ENCODE peak calls at places on chromosomes 6 and 20, in seven cellular contexts. One of them, this sample, is unnamed.

GRCh38 chr6:85674604-85675003 is 31.9 kb upstream of the SYNCRIP start:
- DNase-seq in esophagus squamous epithelium: no peak
- DNase-seq in Panc1: no peak
- DNase-seq in brain microvascular endothelial cell: no peak
- DNase-seq in A549: no peak
- DNase-seq in adipocyte: peak; percentile 6
- DNase-seq in mammary epithelial cell: no peak
- DNase-seq in this sample: no peak

GRCh38 chr6:33860706-33861474 is 57.1 kb upstream of the MLN start:
- DNase-seq in esophagus squamous epithelium: no peak
- DNase-seq in Panc1: no peak
- DNase-seq in brain microvascular endothelial cell: no peak
- DNase-seq in A549: no peak
- DNase-seq in adipocyte: peak; percentile 37
- DNase-seq in mammary epithelial cell: no peak
- DNase-seq in this sample: no peak

GRCh38 chr6:161194374-161194773 is 79.5 kb downstream of the AGPAT4 start:
- DNase-seq in esophagus squamous epithelium: no peak
- DNase-seq in Panc1: no peak
- DNase-seq in brain microvascular endothelial cell: no peak
- DNase-seq in A549: no peak
- DNase-seq in adipocyte: no peak
- DNase-seq in mammary epithelial cell: no peak
- DNase-seq in this sample: no peak

GRCh38 chr20:41374568-41374920 is 7.9 kb upstream of the EMILIN3 start:
- DNase-seq in esophagus squamous epithelium: no peak
- DNase-seq in Panc1: no peak
- DNase-seq in brain microvascular endothelial cell: no peak
- DNase-seq in A549: no peak
- DNase-seq in adipocyte: no peak
- DNase-seq in mammary epithelial cell: no peak
- DNase-seq in this sample: no peak

GRCh38 chr6:5763871-5764270 is 242.9 kb downstream of the NRN1 start:
- DNase-seq in esophagus squamous epithelium: no peak
- DNase-seq in Panc1: no peak
- DNase-seq in brain microvascular endothelial cell: no peak
- DNase-seq in A549: no peak
- DNase-seq in adipocyte: no peak
- DNase-seq in mammary epithelial cell: no peak
- DNase-seq in this sample: no peak

GRCh38 chr20:45419188-45420091 is 3.5 kb downstream of the PIGT start:
- DNase-seq in esophagus squamous epithelium: no peak
- DNase-seq in Panc1: peak; percentile 97
- DNase-seq in brain microvascular endothelial cell: peak; percentile 98
- DNase-seq in A549: peak; percentile 90
- DNase-seq in adipocyte: peak; percentile 64
- DNase-seq in mammary epithelial cell: peak; percentile 95
- DNase-seq in this sample: no peak

GRCh38 chr20:45087814-45088213 is 13.1 kb downstream of the KCNS1 start:
- DNase-seq in esophagus squamous epithelium: no peak
- DNase-seq in Panc1: no peak
- DNase-seq in brain microvascular endothelial cell: no peak
- DNase-seq in A549: no peak
- DNase-seq in adipocyte: peak; percentile 72
- DNase-seq in mammary epithelial cell: no peak
- DNase-seq in this sample: no peak

GRCh38 chr6:136323431-136324112 is 33.9 kb upstream of the BCLAF1 start:
- DNase-seq in esophagus squamous epithelium: no peak
- DNase-seq in Panc1: no peak
- DNase-seq in brain microvascular endothelial cell: no peak
- DNase-seq in A549: no peak
- DNase-seq in adipocyte: peak; percentile 9
- DNase-seq in mammary epithelial cell: no peak
- DNase-seq in this sample: peak; percentile 72

GRCh38 chr6:25883536-25883935 is 9.5 kb upstream of the SLC17A3 start:
- DNase-seq in esophagus squamous epithelium: no peak
- DNase-seq in Panc1: no peak
- DNase-seq in brain microvascular endothelial cell: no peak
- DNase-seq in A549: no peak
- DNase-seq in adipocyte: peak; percentile 31
- DNase-seq in mammary epithelial cell: no peak
- DNase-seq in this sample: no peak

GRCh38 chr20:34715384-34715783 is 11.2 kb downstream of the TP53INP2 start:
- DNase-seq in esophagus squamous epithelium: no peak
- DNase-seq in Panc1: no peak
- DNase-seq in brain microvascular endothelial cell: no peak
- DNase-seq in A549: no peak
- DNase-seq in adipocyte: no peak
- DNase-seq in mammary epithelial cell: no peak
- DNase-seq in this sample: no peak

GRCh38 chr6:155142902-155143609 is 120.8 kb upstream of the CLDN20 start:
- DNase-seq in esophagus squamous epithelium: no peak
- DNase-seq in Panc1: no peak
- DNase-seq in brain microvascular endothelial cell: no peak
- DNase-seq in A549: no peak
- DNase-seq in adipocyte: peak; percentile 71
- DNase-seq in mammary epithelial cell: no peak
- DNase-seq in this sample: peak; percentile 23

GRCh38 chr6:32968770-32969684 is 633 bp downstream of the BRD2 start:
- DNase-seq in esophagus squamous epithelium: no peak
- DNase-seq in Panc1: no peak
- DNase-seq in brain microvascular endothelial cell: peak; percentile 72
- DNase-seq in A549: peak; percentile 85
- DNase-seq in adipocyte: peak; percentile 86
- DNase-seq in mammary epithelial cell: peak; percentile 86
- DNase-seq in this sample: peak; percentile 80

GRCh38 chr20:16395366-16395765 is 177.9 kb downstream of the KIF16B start:
- DNase-seq in esophagus squamous epithelium: no peak
- DNase-seq in Panc1: no peak
- DNase-seq in brain microvascular endothelial cell: no peak
- DNase-seq in A549: no peak
- DNase-seq in adipocyte: no peak
- DNase-seq in mammary epithelial cell: no peak
- DNase-seq in this sample: no peak

GRCh38 chr6:42987533-42988451 is 3.4 kb downstream of the PPP2R5D start:
- DNase-seq in esophagus squamous epithelium: no peak
- DNase-seq in Panc1: no peak
- DNase-seq in brain microvascular endothelial cell: no peak
- DNase-seq in A549: no peak
- DNase-seq in adipocyte: peak; percentile 52
- DNase-seq in mammary epithelial cell: no peak
- DNase-seq in this sample: no peak

GRCh38 chr6:33217681-33218080 is 9.4 kb downstream of the RING1 start:
- DNase-seq in esophagus squamous epithelium: no peak
- DNase-seq in Panc1: no peak
- DNase-seq in brain microvascular endothelial cell: no peak
- DNase-seq in A549: no peak
- DNase-seq in adipocyte: no peak
- DNase-seq in mammary epithelial cell: peak; percentile 30
- DNase-seq in this sample: no peak

GRCh38 chr6:18280084-18280483 is 15.8 kb upstream of the DEK start:
- DNase-seq in esophagus squamous epithelium: no peak
- DNase-seq in Panc1: no peak
- DNase-seq in brain microvascular endothelial cell: no peak
- DNase-seq in A549: no peak
- DNase-seq in adipocyte: peak; percentile 88
- DNase-seq in mammary epithelial cell: peak; percentile 4
- DNase-seq in this sample: no peak

GRCh38 chr6:105993769-105994521 is 92.2 kb upstream of the PRDM1 start:
- DNase-seq in esophagus squamous epithelium: no peak
- DNase-seq in Panc1: no peak
- DNase-seq in brain microvascular endothelial cell: no peak
- DNase-seq in A549: no peak
- DNase-seq in adipocyte: peak; percentile 85
- DNase-seq in mammary epithelial cell: no peak
- DNase-seq in this sample: peak; percentile 36
- H3K4me3 ChIP-seq in esophagus squamous epithelium: peak overlapping the region; percentile 64
- H3K4me3 ChIP-seq in Panc1: peak overlapping the region; percentile 60
- H3K4me3 ChIP-seq in brain microvascular endothelial cell: peak overlapping the region; percentile 61
- H3K4me3 ChIP-seq in A549: no peak overlapping the region
- H3K4me3 ChIP-seq in adipocyte: peak overlapping the region; percentile 92
- H3K4me3 ChIP-seq in mammary epithelial cell: peak overlapping the region; percentile 65
- H3K4me3 ChIP-seq in this sample: peak overlapping the region; percentile 35

GRCh38 chr6:30447237-30447636 is 42.1 kb upstream of the HLA-E start:
- DNase-seq in esophagus squamous epithelium: no peak
- DNase-seq in Panc1: no peak
- DNase-seq in brain microvascular endothelial cell: peak; percentile 7
- DNase-seq in A549: peak; percentile 24
- DNase-seq in adipocyte: no peak
- DNase-seq in mammary epithelial cell: no peak
- DNase-seq in this sample: peak; percentile 18

GRCh38 chr6:30446259-30446658 is 43.0 kb upstream of the HLA-E start:
- DNase-seq in esophagus squamous epithelium: no peak
- DNase-seq in Panc1: no peak
- DNase-seq in brain microvascular endothelial cell: no peak
- DNase-seq in A549: no peak
- DNase-seq in adipocyte: no peak
- DNase-seq in mammary epithelial cell: no peak
- DNase-seq in this sample: no peak

GRCh38 chr6:30452736-30453507 is 36.4 kb upstream of the HLA-E start:
- DNase-seq in esophagus squamous epithelium: no peak
- DNase-seq in Panc1: no peak
- DNase-seq in brain microvascular endothelial cell: no peak
- DNase-seq in A549: no peak
- DNase-seq in adipocyte: no peak
- DNase-seq in mammary epithelial cell: no peak
- DNase-seq in this sample: no peak

GRCh38 chr6:30450548-30450907 is 38.8 kb upstream of the HLA-E start:
- DNase-seq in esophagus squamous epithelium: no peak
- DNase-seq in Panc1: no peak
- DNase-seq in brain microvascular endothelial cell: no peak
- DNase-seq in A549: no peak
- DNase-seq in adipocyte: no peak
- DNase-seq in mammary epithelial cell: no peak
- DNase-seq in this sample: no peak

DNA sequence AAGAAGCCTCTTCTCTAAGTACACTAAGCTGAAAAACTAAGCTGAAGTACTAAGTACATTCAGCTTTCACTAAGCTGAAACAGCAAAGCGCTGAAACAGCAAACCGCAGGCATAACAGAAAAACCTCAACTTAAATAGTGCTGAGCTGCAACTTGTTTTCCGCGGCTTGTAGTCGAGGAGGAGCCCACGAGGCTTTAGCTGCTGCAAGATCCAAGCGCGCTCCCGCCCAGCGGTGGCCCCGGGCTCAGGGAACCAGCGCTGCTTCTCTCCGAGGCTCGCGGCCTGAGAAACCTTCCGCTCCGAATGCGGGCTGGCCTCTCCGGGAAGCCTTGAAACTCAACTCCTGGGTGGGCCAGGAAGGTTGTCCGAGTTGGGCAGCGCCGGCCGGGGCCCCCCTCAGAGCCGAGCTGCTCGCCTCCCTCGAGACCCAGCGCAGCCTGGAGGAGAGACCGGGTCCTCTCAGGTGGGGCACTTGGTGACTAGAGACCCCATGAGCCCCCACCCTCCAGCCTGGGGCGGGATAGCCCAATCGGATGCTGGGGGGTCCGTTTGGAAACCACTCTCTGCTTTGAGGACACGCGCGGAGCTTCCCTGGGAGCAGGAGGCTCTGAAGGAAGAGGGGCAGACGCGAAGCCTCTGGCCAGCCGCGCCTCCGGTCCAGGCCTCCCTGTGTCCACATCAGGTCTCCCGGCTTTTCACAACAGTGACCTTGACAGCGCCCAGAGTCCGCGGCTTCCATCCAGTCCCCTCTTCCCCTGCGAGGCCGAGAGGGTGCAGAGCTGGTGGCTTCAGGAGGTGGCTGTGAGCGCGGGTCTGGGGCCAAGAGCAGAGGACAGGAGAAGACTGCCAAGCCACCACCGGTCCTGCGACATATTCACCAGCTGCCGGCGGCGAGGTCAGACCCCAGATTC is 38.1 kb upstream of the HLA-E start:
- DNase-seq in esophagus squamous epithelium: no peak
- DNase-seq in Panc1: no peak
- DNase-seq in brain microvascular endothelial cell: peak; percentile 56
- DNase-seq in A549: no peak
- DNase-seq in adipocyte: peak; percentile 69
- DNase-seq in mammary epithelial cell: peak; percentile 70
- DNase-seq in this sample: no peak
- H3K4me3 ChIP-seq in esophagus squamous epithelium: peak overlapping the region; percentile 26
- H3K4me3 ChIP-seq in Panc1: no peak overlapping the region
- H3K4me3 ChIP-seq in brain microvascular endothelial cell: no peak overlapping the region
- H3K4me3 ChIP-seq in A549: no peak overlapping the region
- H3K4me3 ChIP-seq in adipocyte: peak overlapping the region; percentile 17
- H3K4me3 ChIP-seq in mammary epithelial cell: no peak overlapping the region
- H3K4me3 ChIP-seq in this sample: no peak overlapping the region

DNA sequence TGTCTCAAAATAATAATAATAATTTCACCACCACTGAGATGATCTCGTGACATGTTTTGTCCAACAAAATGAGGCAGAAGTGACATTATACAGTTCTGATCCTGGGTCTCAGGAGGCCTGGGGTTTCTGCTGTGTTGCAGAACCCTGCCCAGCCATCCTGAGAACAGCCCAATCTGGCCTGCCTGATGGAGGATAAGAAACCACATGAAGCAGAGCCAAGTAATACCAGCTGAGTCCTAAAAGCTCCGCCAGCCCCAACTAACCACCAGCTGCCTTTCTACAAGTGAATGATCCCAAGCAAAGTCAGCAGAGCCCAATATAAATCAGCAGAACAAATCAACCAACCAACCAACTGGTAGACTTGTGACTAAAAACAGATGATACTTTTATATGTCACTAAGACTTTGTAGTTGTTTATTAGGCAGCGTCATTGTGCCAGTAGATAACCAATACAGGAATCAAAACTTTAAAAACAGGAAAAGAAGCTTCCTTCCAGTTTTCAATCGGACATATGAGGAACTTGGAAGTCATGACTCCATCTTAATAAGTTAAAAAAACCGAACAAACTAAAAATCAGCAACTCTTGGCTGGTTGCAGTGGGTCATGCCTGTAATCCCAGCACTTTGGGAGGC is 52.1 kb downstream of the SNX5 start:
- DNase-seq in esophagus squamous epithelium: no peak
- DNase-seq in Panc1: no peak
- DNase-seq in brain microvascular endothelial cell: no peak
- DNase-seq in A549: no peak
- DNase-seq in adipocyte: peak; percentile 44
- DNase-seq in mammary epithelial cell: no peak
- DNase-seq in this sample: no peak
- H3K4me3 ChIP-seq in esophagus squamous epithelium: no peak overlapping the region
- H3K4me3 ChIP-seq in Panc1: no peak overlapping the region
- H3K4me3 ChIP-seq in brain microvascular endothelial cell: no peak overlapping the region
- H3K4me3 ChIP-seq in A549: no peak overlapping the region
- H3K4me3 ChIP-seq in adipocyte: no peak overlapping the region
- H3K4me3 ChIP-seq in mammary epithelial cell: no peak overlapping the region
- H3K4me3 ChIP-seq in this sample: no peak overlapping the region

DNA sequence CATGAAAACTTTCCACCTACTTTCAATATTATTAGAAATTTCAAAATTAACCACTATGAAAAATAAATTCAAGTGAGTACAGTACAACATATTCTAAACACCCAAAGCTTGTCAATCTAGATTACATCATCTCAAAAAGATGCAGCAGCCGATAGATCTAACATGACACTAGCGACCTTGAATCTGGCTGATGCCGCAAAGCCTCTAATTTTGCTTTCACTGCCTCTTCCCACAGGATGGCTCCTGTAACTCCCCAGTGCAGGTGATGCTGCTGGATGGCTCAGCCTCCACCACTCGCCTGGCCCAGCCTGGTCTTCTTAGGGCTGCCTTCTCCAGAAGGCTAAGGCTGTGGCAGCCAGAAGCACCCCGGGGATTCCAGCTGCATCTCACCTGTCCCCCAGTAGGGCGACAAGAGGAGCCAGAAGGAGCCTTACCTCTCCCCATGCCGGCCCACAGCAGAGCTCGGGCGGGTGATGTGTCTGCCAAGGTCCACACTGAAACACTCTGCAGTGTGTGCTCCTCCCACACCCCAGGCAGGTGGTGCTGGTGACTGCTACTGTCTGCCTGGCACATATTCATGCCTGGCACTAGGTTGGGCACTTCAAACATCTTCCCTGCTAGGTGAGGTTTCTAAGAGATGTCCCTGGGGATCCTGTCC is 82.1 kb downstream of the SLC23A2 start:
- DNase-seq in esophagus squamous epithelium: no peak
- DNase-seq in Panc1: no peak
- DNase-seq in brain microvascular endothelial cell: no peak
- DNase-seq in A549: no peak
- DNase-seq in adipocyte: no peak
- DNase-seq in mammary epithelial cell: no peak
- DNase-seq in this sample: no peak
- H3K4me3 ChIP-seq in esophagus squamous epithelium: no peak overlapping the region
- H3K4me3 ChIP-seq in Panc1: no peak overlapping the region
- H3K4me3 ChIP-seq in brain microvascular endothelial cell: no peak overlapping the region
- H3K4me3 ChIP-seq in A549: no peak overlapping the region
- H3K4me3 ChIP-seq in adipocyte: no peak overlapping the region
- H3K4me3 ChIP-seq in mammary epithelial cell: no peak overlapping the region
- H3K4me3 ChIP-seq in this sample: no peak overlapping the region

This sample was measured in HAP-1.